ENCODE peak calls at places on chromosome 2, in five cellular contexts. Y is GM03348; G is AG09309; F is posterior cingulate gyrus; P is activated T-cell treated with anti-CD3 and anti-CD28 coated beads, Interleukin-2, amount 50 U/mL, for 4 hours. K is an unnamed sample.

GRCh38 chr2:137333386-137333972 is 568.1 kb downstream of the THSD7B start:
- DNase-seq in F (no peak), Y (peak), P (no peak), G (no peak), K (no peak)

GRCh38 chr2:57890993-57891688 is 155.5 kb upstream of the VRK2 start:
- DNase-seq in Y (no peak), F (no peak), P (no peak), G (no peak), K (no peak)

GRCh38 chr2:237483018-237483731 is 3.9 kb upstream of the MLPH start:
- DNase-seq in P (no peak), G (peak), Y (peak), F (no peak), K (no peak)

GRCh38 chr2:228819701-228820100 is 451.4 kb downstream of the PID1 start:
- DNase-seq in Y (no peak), P (no peak), F (no peak), G (no peak), K (no peak)

GRCh38 chr2:37656512-37657423 is 14.7 kb downstream of the CDC42EP3 start:
- DNase-seq in P (no peak), F (no peak), Y (no peak), G (no peak), K (no peak)

GRCh38 chr2:35787302-35788031 is 568.1 kb upstream of the CRIM1 start:
- DNase-seq in F (no peak), Y (no peak), P (no peak), G (no peak), K (no peak)

GRCh38 chr2:101981484-101981883 is 10.3 kb upstream of the IL1R2 start:
- DNase-seq in Y (no peak), F (no peak), P (no peak), G (no peak), K (no peak)

GRCh38 chr2:148670773-148671172 is 26.2 kb downstream of the EPC2 start:
- DNase-seq in P (no peak), G (no peak), F (no peak), Y (no peak), K (no peak)

GRCh38 chr2:74906395-74906794 is 52.0 kb upstream of the POLE4 start:
- DNase-seq in G (no peak), F (no peak), Y (no peak), P (no peak), K (no peak)

GRCh38 chr2:126809357-126809756 is 89.3 kb upstream of the TEX51 start:
- DNase-seq in F (no peak), P (no peak), Y (no peak), G (no peak), K (no peak)

GRCh38 chr2:70443726-70444125 is 109.9 kb downstream of the TGFA start:
- DNase-seq in G (no peak), Y (no peak), F (no peak), P (no peak), K (no peak)

GRCh38 chr2:9251154-9252001 is 44.8 kb downstream of the ASAP2 start:
- DNase-seq in Y (peak), G (peak), P (no peak), F (no peak), K (no peak)

GRCh38 chr2:182302174-182302573 is 124.7 kb downstream of the PDE1A start:
- DNase-seq in G (peak), Y (peak), F (no peak), P (no peak), K (no peak)

GRCh38 chr2:74045454-74045853 is 60.7 kb downstream of the TET3 start:
- DNase-seq in F (no peak), P (no peak), G (no peak), Y (no peak), K (no peak)

GRCh38 chr2:102932521-102932920 is 170.7 kb downstream of the TMEM182 start:
- DNase-seq in F (no peak), Y (no peak), G (no peak), P (no peak), K (no peak)

GRCh38 chr2:200177971-200178911 is 128.3 kb upstream of the SPATS2L start:
- DNase-seq in F (peak), Y (peak), G (no peak), P (no peak), K (no peak)

GRCh38 chr2:159146930-159147666 is 139.4 kb downstream of the WDSUB1 start:
- DNase-seq in F (peak), P (no peak), G (no peak), Y (no peak), K (no peak)

GRCh38 chr2:191581003-191581402 is 96.9 kb upstream of the NABP1 start:
- DNase-seq in Y (no peak), P (no peak), F (no peak), G (no peak), K (no peak)

GRCh38 chr2:204452464-204453023 is 92.7 kb upstream of the PARD3B start:
- DNase-seq in P (no peak), F (no peak), Y (peak), G (peak), K (peak)

GRCh38 chr2:182366625-182367024 is 60.2 kb downstream of the PDE1A start:
- DNase-seq in Y (peak), G (peak), P (no peak), F (no peak), K (no peak)

GRCh38 chr2:68837164-68837860 is 33.9 kb downstream of the BMP10 start:
- DNase-seq in P (peak), G (no peak), Y (no peak), F (no peak), K (no peak)

GRCh38 chr2:126893606-126894005 is 5.1 kb upstream of the TEX51 start:
- DNase-seq in F (no peak), P (no peak), G (no peak), Y (no peak), K (no peak)

GRCh38 chr2:189581354-189582139 is 961 bp upstream of the SLC40A1 start:
- DNase-seq in Y (peak), P (no peak), G (no peak), F (no peak), K (no peak)

GRCh38 chr2:160666019-160666676 is 172.5 kb upstream of the RBMS1 start:
- DNase-seq in F (no peak), G (peak), P (no peak), Y (peak), K (no peak)

GRCh38 chr2:26767894-26768487 is 3.9 kb downstream of the SLC35F6 start:
- DNase-seq in P (no peak), G (no peak), Y (no peak), F (no peak), K (no peak)

GRCh38 chr2:11288431-11288830 is 56.0 kb downstream of the ROCK2 start:
- DNase-seq in Y (no peak), F (no peak), P (no peak), G (no peak), K (no peak)

GRCh38 chr2:157572725-157573124 is 55.9 kb downstream of the ACVR1C start:
- DNase-seq in F (no peak), G (no peak), Y (no peak), P (no peak), K (no peak)

GRCh38 chr2:159933727-159934049 is 128.7 kb downstream of the PLA2R1 start:
- DNase-seq in Y (no peak), P (no peak), F (no peak), G (no peak), K (no peak)

GRCh38 chr2:11967946-11968465 is 221.6 kb downstream of the LPIN1 start:
- DNase-seq in F (no peak), Y (peak), G (peak), P (no peak), K (no peak)

GRCh38 chr2:14540003-14540402 is 92.5 kb upstream of the LRATD1 start:
- DNase-seq in P (no peak), G (no peak), F (no peak), Y (no peak), K (no peak)

GRCh38 chr2:228103379-228103778 is 78.1 kb downstream of the SPHKAP start:
- DNase-seq in P (no peak), G (no peak), Y (no peak), F (no peak), K (no peak)

GRCh38 chr2:168577885-168578284 is 121.8 kb downstream of the CERS6 start:
- DNase-seq in Y (peak), G (peak), P (no peak), F (no peak), K (no peak)

GRCh38 chr2:176088048-176088936 is 4.2 kb upstream of the HOXD13 start:
- DNase-seq in F (peak), G (no peak), P (no peak), Y (peak), K (no peak)

GRCh38 chr2:120861191-120861575 is 125.5 kb downstream of the GLI2 start:
- DNase-seq in Y (no peak), F (no peak), G (no peak), P (no peak), K (no peak)

GRCh38 chr2:113679457-113679856 is 52.4 kb downstream of the RABL2A start:
- DNase-seq in Y (no peak), P (no peak), G (no peak), F (no peak), K (no peak)

GRCh38 chr2:233113114-233113452 is 52.9 kb downstream of the INPP5D start:
- DNase-seq in Y (no peak), G (no peak), P (no peak), F (no peak), K (no peak)

K was measured in amygdala.